ENCODE peak calls at places on chromosomes 1 and 21, in six cellular contexts. L is CD8-positive, alpha-beta T cell; D is upper lobe of left lung; K is right lobe of liver; E is ovary; V is pancreas. J is an unnamed sample.
A peak's percentile ranks its signal among the peaks of the same experiment; 100 is the strongest.

GRCh38 chr1:31795801-31796621 is 19.8 kb downstream of the SPOCD1 start:
- DNase-seq in L (no peak), D (peak; percentile 4), K (no peak), E (no peak), V (no peak), J (peak; percentile 61)

GRCh38 chr1:7454052-7454815 is 316.9 kb upstream of the VAMP3 start:
- DNase-seq in L (no peak), D (peak; percentile 47), K (no peak), E (peak; percentile 55), V (no peak), J (no peak)

GRCh38 chr1:36513676-36514473 is 31.2 kb upstream of the CSF3R start:
- DNase-seq in L (no peak), D (no peak), K (no peak), E (no peak), V (no peak), J (no peak)

GRCh38 chr21:38179504-38179900 is 77.3 kb upstream of the KCNJ15 start:
- DNase-seq in L (no peak), D (no peak), K (no peak), E (no peak), V (no peak), J (no peak)

GRCh38 chr1:191895049-191895448 is 263.2 kb upstream of the RGS18 start:
- DNase-seq in L (no peak), D (no peak), K (no peak), E (no peak), V (no peak), J (no peak)

GRCh38 chr1:77762072-77762476 is 2.4 kb upstream of the USP33 start:
- DNase-seq in L (no peak), D (no peak), K (no peak), E (no peak), V (no peak), J (no peak)

GRCh38 chr1:180909005-180909414 is 3.7 kb upstream of the KIAA1614 start:
- DNase-seq in L (no peak), D (no peak), K (no peak), E (no peak), V (no peak), J (no peak)

GRCh38 chr1:54838565-54839180 is 37.5 kb upstream of the TTC22 start:
- DNase-seq in L (no peak), D (peak; percentile 11), K (no peak), E (no peak), V (no peak), J (no peak)

GRCh38 chr1:152673016-152673415 is 2.1 kb upstream of the LCE2C start:
- DNase-seq in L (no peak), D (no peak), K (no peak), E (no peak), V (no peak), J (no peak)

GRCh38 chr1:213761845-213762407 is 225.8 kb upstream of the PROX1 start:
- DNase-seq in L (peak; percentile 6), D (no peak), K (no peak), E (no peak), V (no peak), J (no peak)

GRCh38 chr1:156055649-156056048 is 1.1 kb downstream of the LAMTOR2 start:
- DNase-seq in L (no peak), D (no peak), K (no peak), E (no peak), V (no peak), J (no peak)

GRCh38 chr1:201597551-201598230 is 58.8 kb downstream of the NAV1 start:
- DNase-seq in L (no peak), D (peak; percentile 95), K (no peak), E (no peak), V (peak; percentile 99), J (no peak)

GRCh38 chr1:55043011-55043410 is 3.7 kb downstream of the PCSK9 start:
- DNase-seq in L (no peak), D (no peak), K (no peak), E (no peak), V (no peak), J (no peak)

GRCh38 chr1:20616468-20617156 is 16.6 kb upstream of the PINK1 start:
- DNase-seq in L (no peak), D (no peak), K (no peak), E (peak; percentile 42), V (no peak), J (no peak)

GRCh38 chr1:6917067-6917466 is 131.8 kb downstream of the CAMTA1 start:
- DNase-seq in L (no peak), D (no peak), K (no peak), E (no peak), V (no peak), J (no peak)

GRCh38 chr1:177012342-177012741 is 152.2 kb downstream of the ASTN1 start:
- DNase-seq in L (no peak), D (no peak), K (no peak), E (no peak), V (no peak), J (no peak)

GRCh38 chr1:39130297-39130696 is 74.2 kb upstream of the MACF1 start:
- DNase-seq in L (no peak), D (no peak), K (no peak), E (no peak), V (no peak), J (no peak)

GRCh38 chr1:39131940-39132339 is 72.6 kb upstream of the MACF1 start:
- DNase-seq in L (no peak), D (no peak), K (no peak), E (no peak), V (no peak), J (no peak)

GRCh38 chr1:39134768-39135333 is 69.6 kb upstream of the MACF1 start:
- DNase-seq in L (no peak), D (no peak), K (no peak), E (no peak), V (no peak), J (no peak)

GRCh38 chr1:39133340-39133684 is 71.2 kb upstream of the MACF1 start:
- DNase-seq in L (no peak), D (no peak), K (no peak), E (no peak), V (no peak), J (no peak)

DNA sequence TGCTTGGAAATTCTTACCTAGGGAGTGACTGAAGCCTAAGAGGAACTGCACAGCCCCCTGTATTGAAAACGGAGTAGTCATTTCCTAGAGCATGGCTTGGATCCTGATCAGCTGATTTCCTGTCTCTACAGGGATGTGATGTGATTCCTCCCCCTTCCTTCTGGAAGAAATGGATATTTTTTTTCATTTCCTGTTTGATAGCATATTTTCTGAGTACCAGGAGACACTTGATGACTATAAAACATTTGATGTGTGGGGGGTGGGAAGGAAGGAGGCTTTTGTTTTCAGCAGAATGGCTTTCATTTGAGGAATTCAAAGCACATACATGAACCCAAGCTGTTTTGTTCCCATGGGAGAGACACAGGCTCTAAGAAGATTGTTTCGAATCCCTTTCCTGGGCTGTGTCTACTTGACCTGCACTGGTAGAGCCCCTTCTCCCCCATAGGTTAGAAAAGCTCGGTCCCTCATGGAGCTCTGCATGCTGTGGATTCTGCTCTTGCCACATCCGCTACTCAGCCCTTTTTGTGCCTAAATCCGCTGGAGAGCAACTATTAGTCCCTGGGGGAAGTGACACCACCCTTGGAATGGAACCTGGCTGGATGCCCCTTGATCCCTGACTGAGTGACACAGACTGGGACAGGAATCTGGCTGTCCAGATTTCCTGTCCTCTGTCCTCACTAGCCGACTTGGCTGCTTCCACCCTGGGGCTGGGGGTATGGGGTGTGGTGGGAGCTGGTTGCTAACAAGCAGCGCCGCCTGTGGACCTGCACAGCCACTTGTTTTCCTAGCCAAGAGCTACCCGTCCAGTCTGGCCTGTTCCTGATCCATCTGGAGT is 71.8 kb upstream of the MACF1 start:
- DNase-seq in L (no peak), D (peak; percentile 92), K (peak; percentile 85), E (peak; percentile 44), V (peak; percentile 35), J (no peak)
- TF ChIP-seq CTCF in L (no peak), D (peak; percentile 21), K (peak; percentile 30), E (no peak), V (no peak), J (no peak)

GRCh38 chr1:98704474-98704873 is 43.0 kb downstream of the SNX7 start:
- DNase-seq in L (no peak), D (no peak), K (no peak), E (no peak), V (no peak), J (no peak)
- TF ChIP-seq CTCF in L (no peak), D (no peak), K (no peak), E (no peak), V (no peak), J (no peak)

GRCh38 chr1:3273447-3273846 is 181.0 kb upstream of the ARHGEF16 start:
- DNase-seq in L (no peak), D (no peak), K (no peak), E (no peak), V (no peak), J (no peak)
- TF ChIP-seq CTCF in L (no peak), D (no peak), K (no peak), E (no peak), V (no peak), J (no peak)

GRCh38 chr1:154327466-154328317 is 2.4 kb downstream of the ATP8B2 start:
- DNase-seq in L (no peak), D (no peak), K (no peak), E (no peak), V (no peak), J (no peak)

GRCh38 chr1:154328318-154329151 is 3.2 kb downstream of the ATP8B2 start:
- DNase-seq in L (peak; percentile 81), D (peak; percentile 89), K (peak; percentile 88), E (peak; percentile 94), V (peak; percentile 80), J (no peak)

GRCh38 chr1:154329551-154330131 is 4.3 kb downstream of the ATP8B2 start:
- DNase-seq in L (no peak), D (no peak), K (no peak), E (no peak), V (no peak), J (no peak)

GRCh38 chr1:154330669-154331068 is 5.3 kb downstream of the ATP8B2 start:
- DNase-seq in L (no peak), D (no peak), K (no peak), E (no peak), V (no peak), J (no peak)

GRCh38 chr1:154329152-154329521 is 3.8 kb downstream of the ATP8B2 start:
- DNase-seq in L (no peak), D (no peak), K (no peak), E (no peak), V (no peak), J (no peak)
- TF ChIP-seq CTCF in L (no peak), D (no peak), K (no peak), E (no peak), V (no peak), J (peak; percentile 31)

J was measured in AG04449.